ENCODE peak calls at places on chromosome 16, in ten cellular contexts. L is nephron progenitor cell, Q is ELF-1, C is upper lobe of right lung, B is germinal center, I is gastrocnemius medialis, K is NCI-H187, V is NCI-H2227 treated with DMSO at 0.1 percent for 48 hours, M is fibroblast of mammary gland, A is bronchial epithelial cell. J is an unnamed sample.
A peak's percentile ranks its signal among the peaks of the same experiment; 100 is the strongest.

GRCh38 chr16:27801259-27801945 is 251.5 kb downstream of the KATNIP start:
- DNase-seq in Q (no peak), V (no peak), I (no peak), C (no peak), M (peak; percentile 16), B (no peak), K (no peak), L (no peak), A (no peak), J (no peak)

GRCh38 chr16:52816993-52817392 is 235.7 kb downstream of the CHD9NB start:
- DNase-seq in L (no peak), A (no peak), Q (no peak), B (no peak), V (no peak), I (no peak), C (no peak), M (no peak), K (no peak), J (no peak)

GRCh38 chr16:27773344-27773743 is 223.4 kb downstream of the KATNIP start:
- DNase-seq in C (no peak), B (no peak), Q (no peak), I (no peak), A (no peak), L (no peak), V (no peak), K (no peak), M (no peak), J (no peak)

GRCh38 chr16:14362774-14363371 is 267.2 kb downstream of the PARN start:
- DNase-seq in B (no peak), K (no peak), L (no peak), M (peak; percentile 80), I (peak; percentile 39), V (no peak), C (no peak), A (no peak), Q (no peak), J (no peak)

GRCh38 chr16:57609541-57610401 is 18.7 kb upstream of the ADGRG1 start:
- DNase-seq in C (peak; percentile 49), A (no peak), I (no peak), B (peak; percentile 50), K (no peak), Q (no peak), M (no peak), V (no peak), L (no peak), J (no peak)

GRCh38 chr16:69921125-69921524 is 30.0 kb upstream of the CLEC18A start:
- DNase-seq in C (no peak), B (no peak), V (no peak), L (no peak), A (no peak), Q (no peak), M (peak; percentile 43), K (no peak), I (no peak), J (no peak)

GRCh38 chr16:84484579-84485254 is 19.7 kb downstream of the MEAK7 start:
- DNase-seq in B (no peak), V (peak; percentile 24), C (peak; percentile 68), M (peak; percentile 63), A (peak; percentile 23), I (no peak), L (peak; percentile 75), Q (peak; percentile 36), K (no peak), J (peak; percentile 66)

GRCh38 chr16:49495596-49496355 is 122.2 kb downstream of the C16orf78 start:
- DNase-seq in C (peak; percentile 45), A (no peak), K (no peak), M (no peak), B (no peak), V (no peak), Q (no peak), L (no peak), I (no peak), J (no peak)

GRCh38 chr16:74298104-74298503 is 1.5 kb downstream of the PSMD7 start:
- DNase-seq in Q (no peak), C (no peak), K (no peak), A (peak; percentile 30), B (no peak), M (no peak), L (no peak), V (no peak), I (no peak), J (no peak)

GRCh38 chr16:72517154-72517553 is 345.2 kb upstream of the PMFBP1 start:
- DNase-seq in L (no peak), M (no peak), K (no peak), V (no peak), C (no peak), I (no peak), Q (no peak), B (no peak), A (peak; percentile 69), J (no peak)